ENCODE peak calls at places on chromosomes 4 and X, in nine cellular contexts. N is fibroblast of mammary gland, Q is fibroblast of lung, Z is fibroblast of pulmonary artery, E is body of pancreas, Y is IMR-90, K is heart right ventricle, L is lung, R is astrocyte of the spinal cord. J is an unnamed sample.

GRCh38 chr4:86595426-86595805 is 1.3 kb downstream of the PTPN13 start:
- DNase-seq in E (no peak), N (peak), Q (no peak), R (no peak), K (no peak), Z (peak), Y (peak), L (no peak), J (no peak)

GRCh38 chr4:2832981-2833670 is 10.5 kb upstream of the ADD1 start:
- DNase-seq in N (no peak), Q (no peak), Z (no peak), K (no peak), L (no peak), R (no peak), E (no peak), Y (no peak), J (no peak)

GRCh38 chrX:151384807-151385206 is 12.2 kb upstream of the VMA21 start:
- DNase-seq in L (no peak), Z (no peak), N (no peak), K (no peak), E (no peak), R (peak), Y (no peak), Q (no peak), J (no peak)

GRCh38 chr4:77501851-77502250 is 103.8 kb upstream of the CXCL13 start:
- DNase-seq in E (no peak), Q (no peak), Z (no peak), Y (no peak), K (no peak), R (no peak), L (no peak), N (peak), J (no peak)

GRCh38 chr4:101367201-101367600 is 19.9 kb upstream of the PPP3CA start:
- DNase-seq in Q (peak), Z (peak), E (no peak), L (no peak), N (peak), K (no peak), Y (peak), R (peak), J (peak)

GRCh38 chrX:150712619-150713018 is 19.4 kb downstream of the MTMR1 start:
- DNase-seq in R (no peak), E (no peak), Z (no peak), Y (no peak), K (no peak), L (no peak), N (no peak), Q (no peak), J (no peak)

GRCh38 chr4:155629183-155629825 is 37.3 kb upstream of the GUCY1A1 start:
- DNase-seq in Y (peak), N (peak), Z (peak), K (no peak), Q (no peak), E (no peak), L (no peak), R (peak), J (peak)

GRCh38 chr4:46254788-46255187 is 130.9 kb upstream of the GABRG1 start:
- DNase-seq in Z (no peak), K (no peak), L (no peak), E (no peak), R (peak), N (peak), Y (peak), Q (peak), J (no peak)

GRCh38 chr4:62901101-62901500 is 1508.1 kb downstream of the TECRL start:
- DNase-seq in Z (no peak), N (no peak), R (no peak), Y (no peak), Q (no peak), E (no peak), K (no peak), L (no peak), J (no peak)

GRCh38 chrX:71533514-71533849 is 578 bp downstream of the OGT start:
- DNase-seq in Y (no peak), Z (no peak), R (no peak), N (no peak), K (no peak), Q (peak), E (no peak), L (no peak), J (no peak)

GRCh38 chrX:40083120-40083978 is 14.4 kb downstream of the BCOR start:
- DNase-seq in Q (no peak), R (no peak), Z (no peak), K (no peak), Y (no peak), L (no peak), N (no peak), E (peak), J (no peak)

GRCh38 chrX:109886122-109886761 is 116.7 kb upstream of the TMEM164 start:
- DNase-seq in Y (peak), R (peak), E (peak), Z (peak), K (peak), Q (peak), N (peak), L (no peak), J (peak)

GRCh38 chr4:173913496-173913895 is 370.0 kb downstream of the FBXO8 start:
- DNase-seq in E (no peak), R (no peak), L (no peak), Q (no peak), Y (no peak), K (no peak), N (no peak), Z (no peak), J (no peak)

GRCh38 chrX:12026481-12026880 is 111.8 kb upstream of the FRMPD4 start:
- DNase-seq in Y (no peak), E (no peak), K (no peak), L (no peak), Z (no peak), R (peak), N (no peak), Q (no peak), J (peak)

GRCh38 chr4:122531038-122531437 is 74.5 kb upstream of the IL2 start:
- DNase-seq in N (no peak), L (no peak), R (no peak), Q (no peak), E (no peak), K (no peak), Y (no peak), Z (no peak), J (no peak)

GRCh38 chr4:68079918-68080317 is 49.8 kb downstream of the TMPRSS11F start:
- DNase-seq in Y (no peak), Q (no peak), R (no peak), E (no peak), N (no peak), K (no peak), Z (no peak), L (no peak), J (no peak)

GRCh38 chr4:6889736-6890324 is 19.8 kb upstream of the TBC1D14 start:
- DNase-seq in K (no peak), N (no peak), E (no peak), Z (no peak), R (no peak), L (no peak), Y (no peak), Q (no peak), J (no peak)

GRCh38 chr4:102761478-102761790 is 666 bp upstream of the MANBA start:
- DNase-seq in E (no peak), Z (peak), Y (peak), N (no peak), L (no peak), R (no peak), Q (peak), K (no peak), J (peak)

GRCh38 chr4:80006935-80007744 is 65.9 kb downstream of the ANTXR2 start:
- DNase-seq in E (no peak), Z (peak), R (peak), Y (peak), Q (peak), L (no peak), N (no peak), K (no peak), J (peak)

GRCh38 chr4:69713593-69713992 is 46.8 kb downstream of the SULT1B1 start:
- DNase-seq in E (peak), N (peak), L (no peak), Z (peak), K (no peak), Y (no peak), R (no peak), Q (peak), J (peak)

GRCh38 chr4:169341490-169341889 is 70.7 kb upstream of the SH3RF1 start:
- DNase-seq in L (no peak), E (peak), K (no peak), Y (peak), R (peak), Z (peak), Q (peak), N (peak), J (peak)

GRCh38 chrX:53795583-53795982 is 109.1 kb upstream of the HUWE1 start:
- DNase-seq in R (no peak), Q (peak), Y (peak), K (no peak), L (no peak), N (peak), E (no peak), Z (peak), J (peak)

GRCh38 chrX:40867352-40867751 is 132.0 kb upstream of the MED14 start:
- DNase-seq in K (no peak), Q (peak), Z (peak), Y (peak), R (peak), E (peak), L (no peak), N (peak), J (peak)

GRCh38 chr4:85955614-85956295 is 404.1 kb downstream of the MAPK10 start:
- DNase-seq in K (no peak), Y (peak), E (no peak), N (no peak), R (no peak), Q (no peak), L (no peak), Z (no peak), J (no peak)

GRCh38 chr4:53450773-53451172 is 73.3 kb downstream of the FIP1L1 start:
- DNase-seq in Z (peak), L (no peak), K (no peak), Y (peak), R (no peak), E (no peak), Q (no peak), N (peak), J (peak)

GRCh38 chrX:15399901-15400500 is 15.8 kb upstream of the VEGFD start:
- DNase-seq in K (no peak), N (peak), L (no peak), Q (no peak), R (no peak), E (no peak), Y (no peak), Z (no peak), J (no peak)

GRCh38 chrX:5829469-5829868 is 399.2 kb downstream of the NLGN4X start:
- DNase-seq in Z (no peak), L (no peak), N (no peak), Y (no peak), R (no peak), Q (no peak), K (no peak), E (no peak), J (no peak)

GRCh38 chr4:2354127-2354526 is 64.3 kb downstream of the ZFYVE28 start:
- DNase-seq in K (no peak), N (peak), E (no peak), R (no peak), Z (peak), L (no peak), Q (peak), Y (no peak), J (no peak)

GRCh38 chrX:129875669-129876068 is 30.3 kb upstream of the UTP14A start:
- DNase-seq in Q (peak), N (peak), Z (peak), R (peak), E (peak), Y (peak), K (no peak), L (no peak), J (peak)

GRCh38 chrX:115030635-115031034 is 13.2 kb upstream of the IL13RA2 start:
- DNase-seq in L (no peak), K (no peak), Q (no peak), E (no peak), Z (no peak), R (no peak), Y (no peak), N (no peak), J (no peak)

GRCh38 chr4:141605425-141605856 is 30.9 kb upstream of the IL15 start:
- DNase-seq in E (no peak), N (no peak), Q (no peak), Y (no peak), L (no peak), Z (no peak), K (no peak), R (no peak), J (no peak)

GRCh38 chr4:151296227-151296626 is 19.3 kb downstream of the PRSS48 start:
- DNase-seq in Q (no peak), L (no peak), N (no peak), K (no peak), R (no peak), Z (no peak), Y (no peak), E (no peak), J (no peak)

GRCh38 chrX:153592966-153593688 is 5.8 kb downstream of the CCNQ start:
- DNase-seq in K (peak), L (no peak), Q (no peak), R (no peak), Z (no peak), Y (no peak), E (peak), N (no peak), J (no peak)

GRCh38 chr4:55906999-55907398 is 41.7 kb upstream of the CEP135 start:
- DNase-seq in Y (peak), R (no peak), L (no peak), E (no peak), Z (peak), K (no peak), Q (no peak), N (peak), J (no peak)

GRCh38 chrX:7170903-7171302 is 22.9 kb upstream of the PUDP start:
- DNase-seq in Z (peak), Y (no peak), Q (peak), L (peak), R (no peak), K (no peak), N (peak), E (peak), J (no peak)

GRCh38 chr4:186881521-186882220 is 158.0 kb upstream of the FAT1 start:
- DNase-seq in Q (peak), L (no peak), Z (peak), N (peak), E (no peak), R (peak), K (no peak), Y (peak), J (peak)

GRCh38 chrX:45424341-45424740 is 223.7 kb upstream of the DIPK2B start:
- DNase-seq in Q (no peak), Z (no peak), Y (no peak), L (no peak), K (no peak), R (no peak), N (no peak), E (no peak), J (peak)

GRCh38 chr4:26323807-26324206 is 3.0 kb downstream of the RBPJ start:
- DNase-seq in L (no peak), E (no peak), Y (peak), R (peak), Z (peak), N (peak), Q (peak), K (no peak), J (peak)
- H3K4me3 ChIP-seq in L (no peak), E (no peak), Y (no peak), R (peak), Z (no peak), N (no peak), Q (peak), K (no peak), J (no peak)

GRCh38 chr4:165404080-165404479 is 25.3 kb downstream of the CPE start:
- DNase-seq in N (no peak), Z (no peak), Q (no peak), L (no peak), R (no peak), K (no peak), E (no peak), Y (no peak), J (no peak)
- TF ChIP-seq CTCF in N (no peak), Z (no peak), Q (no peak), L (no peak), R (no peak), K (no peak), E (no peak), Y (no peak), J (no peak)

GRCh38 chr4:140156529-140157171 is 2.7 kb upstream of the MAML3 start:
- DNase-seq in N (no peak), E (no peak), Q (no peak), Z (no peak), Y (no peak), L (no peak), K (no peak), R (no peak), J (peak)
- H3K4me3 ChIP-seq in N (no peak), E (no peak), Q (no peak), Z (no peak), Y (no peak), L (no peak), K (no peak), R (no peak), J (no peak)

DNA sequence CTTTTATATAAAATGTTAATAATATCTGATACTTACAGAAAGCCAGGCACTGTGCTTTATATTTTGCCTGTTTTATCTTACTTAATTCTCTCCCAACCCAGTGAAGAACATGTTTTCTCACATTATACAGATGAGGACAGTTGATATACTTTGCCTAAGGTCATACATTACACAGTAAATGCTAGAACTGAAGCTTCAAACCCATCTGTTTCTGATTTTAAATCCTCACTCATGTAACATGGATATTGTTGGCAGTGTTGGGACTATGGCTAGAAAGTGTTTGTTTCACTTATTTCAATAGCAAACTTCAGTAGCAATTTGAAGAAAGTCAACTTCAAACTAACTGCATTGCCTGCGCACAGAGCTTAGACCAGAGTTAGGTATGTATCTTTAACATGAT is 57.4 kb downstream of the RAPGEF2 start:
- DNase-seq in N (peak), L (no peak), K (no peak), R (no peak), Q (no peak), Y (no peak), Z (no peak), E (no peak), J (peak)
- TF ChIP-seq CTCF in N (no peak), L (no peak), K (no peak), R (no peak), Q (no peak), Y (no peak), Z (no peak), E (no peak), J (no peak)

GRCh38 chr4:48904541-48905142 is 1.9 kb downstream of the OCIAD2 start:
- DNase-seq in E (no peak), L (no peak), Y (peak), R (peak), K (no peak), Q (no peak), N (no peak), Z (peak), J (no peak)
- H3K4me3 ChIP-seq in E (no peak), L (no peak), Y (no peak), R (no peak), K (no peak), Q (no peak), N (no peak), Z (no peak), J (no peak)

J was measured in AG10803.